ENCODE peak calls at places on chromosomes 12 and 14, in nine cellular contexts. G is ovary, Y is stomach, U is A549, H is H1, I is tibial nerve, S is sigmoid colon, A is HepG2, K is esophagus muscularis mucosa. N is an unnamed sample.
A peak's percentile ranks its signal among the peaks of the same experiment; 100 is the strongest.

GRCh38 chr12:52090291-52090690 is 10.8 kb downstream of the SMIM41 start:
- DNase-seq in G (no peak), H (no peak), A (no peak), K (no peak), S (no peak), U (no peak), Y (no peak), I (no peak), N (no peak)

GRCh38 chr14:104933721-104934379 is 9.2 kb downstream of the PLD4 start:
- DNase-seq in Y (no peak), U (no peak), A (no peak), I (no peak), K (no peak), G (no peak), S (peak; percentile 67), H (no peak), N (no peak)

GRCh38 chr14:71852201-71852600 is 80.0 kb upstream of the RGS6 start:
- DNase-seq in G (no peak), A (no peak), K (no peak), Y (no peak), S (no peak), U (no peak), I (no peak), H (no peak), N (no peak)

GRCh38 chr14:35403085-35403396 is 1.5 kb downstream of the NFKBIA start:
- DNase-seq in H (no peak), U (no peak), S (peak; percentile 80), I (peak; percentile 24), K (no peak), G (peak; percentile 57), Y (no peak), A (no peak), N (peak; percentile 46)

GRCh38 chr12:39723831-39724230 is 104.2 kb upstream of the ABCD2 start:
- DNase-seq in A (no peak), S (no peak), H (no peak), I (no peak), Y (no peak), U (peak; percentile 10), K (no peak), G (no peak), N (no peak)

GRCh38 chr14:50345891-50346422 is 33.8 kb downstream of the DMAC2L start:
- DNase-seq in G (no peak), K (no peak), I (no peak), S (no peak), H (no peak), Y (no peak), A (no peak), U (no peak), N (no peak)

GRCh38 chr12:132771126-132771838 is 9.7 kb upstream of the ANKLE2 start:
- DNase-seq in A (no peak), H (no peak), I (no peak), K (no peak), S (no peak), Y (no peak), U (no peak), G (no peak), N (peak; percentile 61)

GRCh38 chr12:52066346-52067080 is 3.3 kb upstream of the ATG101 start:
- DNase-seq in A (no peak), I (no peak), U (no peak), Y (no peak), S (no peak), K (no peak), G (no peak), H (no peak), N (no peak)

GRCh38 chr12:65941388-65941787 is 117.1 kb downstream of the HMGA2 start:
- DNase-seq in S (no peak), K (no peak), Y (no peak), H (no peak), I (no peak), G (no peak), A (no peak), U (peak; percentile 43), N (no peak)

GRCh38 chr12:905273-906076 is 44.0 kb downstream of the RAD52 start:
- DNase-seq in Y (no peak), H (no peak), S (no peak), A (no peak), G (no peak), I (no peak), K (no peak), U (no peak), N (no peak)

GRCh38 chr12:123106640-123107359 is 44.1 kb downstream of the PITPNM2 start:
- DNase-seq in H (no peak), I (no peak), K (no peak), A (no peak), S (no peak), U (peak; percentile 39), Y (no peak), G (no peak), N (peak; percentile 30)

GRCh38 chr12:66011731-66012130 is 118.8 kb downstream of the LLPH start:
- DNase-seq in U (no peak), K (no peak), I (no peak), A (no peak), G (no peak), Y (no peak), H (no peak), S (no peak), N (no peak)

GRCh38 chr12:56165369-56165768 is 7.2 kb downstream of the MYL6 start:
- DNase-seq in Y (no peak), A (no peak), H (no peak), S (no peak), K (no peak), G (no peak), U (no peak), I (no peak), N (no peak)

GRCh38 chr14:99069946-99070345 is 202.1 kb downstream of the BCL11B start:
- DNase-seq in U (no peak), I (no peak), G (no peak), K (peak; percentile 60), A (no peak), H (no peak), Y (no peak), S (no peak), N (no peak)

GRCh38 chr14:36238666-36239363 is 62.3 kb upstream of the PTCSC3 start:
- DNase-seq in Y (no peak), G (no peak), H (no peak), S (no peak), K (no peak), I (no peak), A (no peak), U (no peak), N (no peak)

GRCh38 chr12:2925322-2925995 is 33.7 kb upstream of the TEAD4 start:
- DNase-seq in K (no peak), A (no peak), G (no peak), H (no peak), I (no peak), Y (no peak), U (no peak), S (no peak), N (no peak)

GRCh38 chr14:101364503-101365328 is 196.6 kb upstream of the DIO3 start:
- DNase-seq in U (no peak), G (peak; percentile 89), K (peak; percentile 95), A (no peak), Y (no peak), I (peak; percentile 97), S (peak; percentile 98), H (no peak), N (peak; percentile 57)
- TF ChIP-seq EP300 in U (no peak), G (peak; percentile 87), K (peak; percentile 66), A (no peak), Y (peak; percentile 57), I (peak; percentile 19), S (peak; percentile 92), H (no peak), N (peak; percentile 67)

DNA sequence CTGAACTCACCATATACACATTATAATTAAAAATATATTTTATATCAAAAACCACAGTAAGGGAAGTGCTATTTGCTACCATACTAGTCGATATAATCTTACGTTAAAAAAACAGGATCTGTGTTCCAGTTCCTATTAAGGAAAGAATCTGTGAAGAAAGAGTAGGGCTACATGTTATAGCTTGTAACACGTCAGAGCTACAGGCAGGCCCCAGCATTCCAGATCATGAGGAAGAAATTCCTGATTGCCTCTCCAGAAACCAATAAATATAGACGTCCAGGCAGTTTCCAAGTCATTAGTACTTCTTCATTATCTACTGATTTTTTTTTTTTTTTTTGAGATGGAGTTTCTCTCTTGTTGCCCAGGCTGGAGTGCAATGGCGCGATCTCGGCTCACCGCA is 20.6 kb downstream of the SGPP1 start:
- DNase-seq in S (no peak), U (no peak), Y (no peak), I (no peak), H (no peak), G (no peak), A (no peak), K (no peak), N (no peak)
- TF ChIP-seq POLR2A in S (no peak), U (no peak), Y (no peak), I (no peak), H (no peak), G (no peak), A (no peak), K (no peak), N (no peak)

DNA sequence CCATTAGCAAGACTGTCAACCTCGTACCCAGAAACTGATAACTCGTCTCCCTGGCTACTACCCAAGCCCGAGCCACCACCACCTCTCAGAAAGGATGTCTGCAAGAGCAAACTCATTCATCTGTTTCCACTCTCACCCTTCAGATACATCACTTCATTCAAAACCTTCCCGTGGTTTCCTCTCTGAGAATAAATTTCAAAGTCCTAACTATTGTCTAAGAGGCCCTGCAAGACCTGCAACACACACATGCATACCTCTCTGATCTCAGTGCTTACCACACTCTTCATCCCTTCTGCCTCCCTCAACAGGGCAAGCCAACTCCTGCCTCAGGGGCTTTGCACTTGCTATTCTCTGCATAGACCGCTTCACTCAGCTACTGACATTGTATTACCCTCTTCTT is 40.6 kb downstream of the PPP1R13B start:
- DNase-seq in G (no peak), K (no peak), H (no peak), Y (no peak), I (no peak), U (no peak), A (no peak), S (no peak), N (no peak)
- H3K4me3 ChIP-seq in G (no peak overlapping the region), K (no peak overlapping the region), H (no peak overlapping the region), Y (no peak overlapping the region), I (no peak overlapping the region), U (no peak overlapping the region), A (no peak overlapping the region), S (no peak overlapping the region), N (no peak overlapping the region)

GRCh38 chr12:114751712-114752111 is 67.7 kb upstream of the TBX3 start:
- DNase-seq in K (no peak), I (no peak), A (no peak), Y (no peak), S (no peak), H (no peak), U (no peak), G (no peak), N (no peak)
- TF ChIP-seq EP300 in K (no peak), I (no peak), A (no peak), Y (no peak), S (no peak), H (no peak), U (no peak), G (no peak), N (no peak)

N was measured in transverse colon.